ENCODE peak calls at places on chromosomes 13 and 19, in six cellular contexts. W is stomach, L is tibial nerve, U is GM20000, E is upper lobe of left lung, D is fibroblast of the aortic adventitia. Z is an unnamed sample.

GRCh38 chr19:4081441-4082129 is 14.9 kb upstream of the ZBTB7A start:
- DNase-seq in U (no peak), L (no peak), D (no peak), W (no peak), E (no peak), Z (no peak)

GRCh38 chr19:23318143-23318542 is 67.9 kb upstream of the ZNF724 start:
- DNase-seq in D (no peak), L (no peak), E (no peak), U (no peak), W (no peak), Z (no peak)

GRCh38 chr13:88674841-88675240 is 1003.7 kb downstream of the SLITRK5 start:
- DNase-seq in L (no peak), D (no peak), U (no peak), E (no peak), W (no peak), Z (no peak)

GRCh38 chr13:19148561-19148960 is 33.1 kb downstream of the TUBA3C start:
- DNase-seq in U (no peak), L (no peak), E (no peak), W (no peak), D (no peak), Z (no peak)

GRCh38 chr13:24540236-24541126 is 27.9 kb upstream of the PARP4 start:
- DNase-seq in L (no peak), D (no peak), E (peak; percentile 84), W (no peak), U (no peak), Z (no peak)

GRCh38 chr19:54551950-54552912 is 21.4 kb upstream of the LILRA2 start:
- DNase-seq in U (peak; percentile 43), E (no peak), L (no peak), W (no peak), D (no peak), Z (peak; percentile 72)

GRCh38 chr13:40170982-40171381 is 495.5 kb downstream of the FOXO1 start:
- DNase-seq in W (no peak), D (no peak), E (no peak), U (no peak), L (no peak), Z (no peak)

GRCh38 chr13:66835040-66835628 is 395.0 kb downstream of the PCDH9 start:
- DNase-seq in U (no peak), E (no peak), D (peak; percentile 19), W (peak; percentile 38), L (peak; percentile 42), Z (no peak)

GRCh38 chr13:20142927-20143480 is 17.8 kb downstream of the GJA3 start:
- DNase-seq in U (no peak), W (no peak), D (no peak), L (no peak), E (peak; percentile 64), Z (no peak)

GRCh38 chr19:4393947-4394590 is 6.3 kb downstream of the SH3GL1 start:
- DNase-seq in E (no peak), L (no peak), W (no peak), U (no peak), D (peak; percentile 72), Z (no peak)

GRCh38 chr19:33809960-33810359 is 13.3 kb downstream of the KCTD15 start:
- DNase-seq in W (no peak), L (no peak), D (no peak), E (no peak), U (no peak), Z (no peak)

GRCh38 chr13:35703061-35703460 is 226.6 kb upstream of the MAB21L1 start:
- DNase-seq in D (peak; percentile 53), E (no peak), U (no peak), W (no peak), L (no peak), Z (no peak)

GRCh38 chr13:52047463-52047862 is 23.0 kb downstream of the UTP14C start:
- DNase-seq in D (no peak), W (no peak), U (no peak), E (no peak), L (no peak), Z (no peak)

GRCh38 chr19:57642396-57643046 is 9.6 kb downstream of the ZNF211 start:
- DNase-seq in E (no peak), L (no peak), U (no peak), W (no peak), D (no peak), Z (no peak)

GRCh38 chr19:29561601-29562000 is 35.8 kb downstream of the VSTM2B start:
- DNase-seq in E (no peak), W (no peak), U (no peak), D (no peak), L (no peak), Z (no peak)

GRCh38 chr13:38228322-38228721 is 121.3 kb upstream of the UFM1 start:
- DNase-seq in D (no peak), L (no peak), E (no peak), U (no peak), W (no peak), Z (no peak)

GRCh38 chr13:38226496-38226895 is 123.2 kb upstream of the UFM1 start:
- DNase-seq in L (no peak), W (no peak), D (no peak), E (no peak), U (no peak), Z (no peak)

GRCh38 chr13:38223093-38223492 is 126.6 kb upstream of the UFM1 start:
- DNase-seq in D (peak; percentile 40), U (no peak), L (no peak), W (no peak), E (no peak), Z (no peak)
- TF ChIP-seq CTCF in D (peak; percentile 26), U (no peak), L (no peak), W (no peak), E (no peak), Z (no peak)

GRCh38 chr19:39074205-39074692 is 9.9 kb upstream of the ACP7 start:
- DNase-seq in L (no peak), U (no peak), D (no peak), E (no peak), W (no peak), Z (no peak)
- TF ChIP-seq CTCF in L (no peak), U (no peak), D (no peak), E (no peak), W (no peak), Z (no peak)

GRCh38 chr19:18045307-18046013 is 37.5 kb downstream of the ARRDC2 start:
- DNase-seq in U (no peak), W (no peak), L (no peak), D (no peak), E (no peak), Z (no peak)
- TF ChIP-seq CTCF in U (no peak), W (no peak), L (no peak), D (no peak), E (no peak), Z (no peak)

GRCh38 chr19:7869910-7870511 is 4.2 kb downstream of the PRR36 start:
- DNase-seq in L (no peak), E (no peak), W (peak; percentile 68), D (peak; percentile 44), U (no peak), Z (peak; percentile 77)

GRCh38 chr19:7868326-7868670 is 5.9 kb downstream of the PRR36 start:
- DNase-seq in W (peak; percentile 32), D (no peak), E (no peak), U (no peak), L (no peak), Z (no peak)

GRCh38 chr19:7870571-7871279 is 3.5 kb downstream of the PRR36 start:
- DNase-seq in E (no peak), U (peak; percentile 68), L (no peak), D (peak; percentile 46), W (peak; percentile 60), Z (peak; percentile 88)

GRCh38 chr19:7868671-7869452 is 5.3 kb downstream of the PRR36 start:
- DNase-seq in L (no peak), E (peak; percentile 96), D (peak; percentile 34), U (peak; percentile 97), W (peak; percentile 84), Z (peak; percentile 93)

DNA sequence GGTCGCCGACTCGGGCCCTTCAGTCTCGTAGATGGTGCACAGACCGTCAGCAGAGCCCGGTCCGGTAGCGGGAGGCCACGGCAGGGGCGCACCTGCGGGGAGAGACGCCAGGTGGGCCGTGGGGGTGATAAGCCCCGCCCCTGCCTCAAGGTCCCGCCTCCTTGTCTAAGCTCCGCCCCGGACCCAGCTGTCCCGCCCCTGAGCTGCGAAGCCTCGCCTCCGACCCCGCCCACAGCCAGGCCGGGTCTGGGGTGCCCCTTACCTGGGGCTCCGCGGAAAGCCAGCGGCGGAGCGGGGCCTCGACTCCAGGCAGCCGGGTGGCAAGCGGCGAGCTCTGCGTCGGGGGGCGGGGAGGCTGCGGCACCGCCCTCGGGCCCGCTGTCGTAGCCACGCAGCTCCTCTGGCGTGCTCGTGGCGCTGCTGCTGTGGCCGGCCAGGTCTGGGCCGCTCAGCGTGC is 4.7 kb downstream of the PRR36 start:
- DNase-seq in L (no peak), U (peak; percentile 90), W (peak; percentile 82), E (peak; percentile 93), D (peak; percentile 25), Z (peak; percentile 87)
- TF ChIP-seq CTCF in L (no peak), U (no peak), W (no peak), E (no peak), D (no peak), Z (no peak)

DNA sequence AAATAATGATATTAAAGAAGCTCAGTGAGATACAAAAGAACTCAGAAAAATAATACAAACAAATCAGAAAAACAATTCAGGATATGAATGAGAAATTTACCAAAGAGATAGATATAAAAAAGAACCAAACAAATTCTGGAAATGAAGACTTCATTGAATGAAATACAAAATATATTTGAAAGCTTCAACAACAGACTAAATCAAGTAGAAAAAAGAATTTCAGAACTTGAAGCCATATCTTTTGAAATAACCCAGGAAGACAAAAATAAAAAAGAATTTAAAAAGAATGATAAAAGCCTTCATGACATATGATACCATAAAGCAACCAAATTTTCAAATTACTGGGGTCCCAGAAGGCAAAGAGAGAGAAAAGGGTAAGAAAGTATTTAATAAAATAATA is 9.6 kb downstream of the LEUTX start:
- DNase-seq in L (no peak), W (no peak), D (no peak), U (no peak), E (no peak), Z (no peak)
- TF ChIP-seq CTCF in L (no peak), W (no peak), D (no peak), U (no peak), E (no peak), Z (no peak)

DNA sequence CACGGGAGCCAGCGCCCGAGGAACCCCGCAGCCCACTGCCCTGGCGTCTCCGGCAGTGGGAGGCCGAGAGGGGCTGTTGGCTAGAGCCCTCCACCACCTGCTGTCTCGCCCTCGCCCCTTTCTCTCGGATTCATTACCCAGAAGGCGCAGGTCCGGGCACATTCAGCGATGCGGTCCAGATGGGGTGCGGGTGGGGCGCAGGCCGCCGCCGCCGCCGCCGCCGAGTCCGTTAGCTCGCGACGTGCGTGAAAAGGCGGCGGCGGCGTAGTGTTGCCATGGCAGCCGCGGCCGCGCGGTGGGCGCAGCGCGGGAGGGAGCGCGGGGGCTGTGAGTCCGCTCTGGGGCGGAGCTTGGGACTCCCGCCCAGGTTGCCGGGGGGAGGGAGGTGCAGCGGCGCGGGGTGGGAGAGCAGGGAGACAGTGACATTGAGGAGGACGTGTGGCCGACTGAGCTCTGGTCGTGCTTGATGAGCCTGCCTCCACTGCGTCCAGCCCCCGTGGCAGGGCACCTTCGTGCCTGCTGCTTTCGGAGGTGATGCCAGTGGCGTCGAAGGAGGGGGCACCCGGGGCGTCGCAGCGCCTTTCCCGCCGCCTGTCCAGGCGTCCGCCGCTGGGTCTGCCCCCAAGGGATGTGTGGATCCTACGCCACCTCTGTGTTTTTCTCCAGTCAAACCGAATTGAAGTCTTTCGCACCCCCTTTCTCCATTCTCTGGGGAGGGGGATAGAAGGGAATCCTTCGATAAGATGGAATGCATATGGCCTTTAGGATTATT is at the start of gene KATNAL1:
- DNase-seq in E (peak; percentile 95), U (peak; percentile 85), W (peak; percentile 68), D (peak; percentile 56), L (peak; percentile 57), Z (peak; percentile 82)
- TF ChIP-seq CTCF in E (no peak), U (no peak), W (no peak), D (no peak), L (no peak), Z (no peak)

Z was measured in GM12865.